ENCODE peak calls at places on chromosome 16, in five cellular contexts. N, O, V, P and I are unnamed samples.
A peak's percentile ranks its signal among the peaks of the same experiment; 100 is the strongest.

GRCh38 chr16:17544785-17545184 is 74.0 kb upstream of the XYLT1 start:
- DNase-seq in N (peak; percentile 47), O (peak; percentile 18), V (no peak), P (no peak), I (no peak)

GRCh38 chr16:832652-833336 is 32.3 kb upstream of the GNG13 start:
- DNase-seq in N (no peak), O (no peak), V (no peak), P (no peak), I (no peak)

GRCh38 chr16:9012848-9013507 is 49.3 kb upstream of the USP7 start:
- DNase-seq in N (peak; percentile 81), O (peak; percentile 70), V (no peak), P (no peak), I (no peak)

GRCh38 chr16:27646811-27647210 is 96.9 kb downstream of the KATNIP start:
- DNase-seq in N (no peak), O (no peak), V (no peak), P (no peak), I (no peak)

GRCh38 chr16:12171206-12171605 is 194.7 kb downstream of the SNX29 start:
- DNase-seq in N (no peak), O (no peak), V (no peak), P (no peak), I (no peak)

GRCh38 chr16:21263640-21264211 is 14.4 kb downstream of the CRYM start:
- DNase-seq in N (peak; percentile 24), O (no peak), V (no peak), P (no peak), I (no peak)

GRCh38 chr16:69812213-69813014 is 50.3 kb downstream of the WWP2 start:
- DNase-seq in N (no peak), O (no peak), V (no peak), P (no peak), I (no peak)

GRCh38 chr16:58025351-58026138 is at the start of gene MMP15:
- DNase-seq in N (peak; percentile 91), O (peak; percentile 66), V (peak; percentile 95), P (no peak), I (peak; percentile 36)

GRCh38 chr16:4558026-4558425 is 1.9 kb downstream of the C16orf96 start:
- DNase-seq in N (no peak), O (no peak), V (no peak), P (no peak), I (no peak)

DNA sequence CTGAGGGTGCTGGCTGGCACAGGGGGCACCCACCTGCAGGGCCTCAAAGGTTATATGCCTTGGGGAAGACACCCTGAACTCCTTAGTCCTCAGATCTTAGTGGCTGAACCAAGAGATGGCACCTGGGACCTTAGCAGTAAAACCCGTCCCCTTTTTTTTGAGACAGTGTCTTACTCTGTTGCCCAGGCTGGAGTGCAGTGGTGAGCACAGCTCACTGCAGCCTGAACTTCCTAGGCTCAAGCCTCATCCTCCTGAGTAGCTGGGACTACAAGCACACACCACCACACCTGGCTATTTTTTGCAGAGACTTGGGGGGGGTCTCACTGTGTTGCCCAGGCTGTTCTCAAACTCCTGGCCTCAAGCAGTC is 237.2 kb downstream of the MRTFB start:
- DNase-seq in N (no peak), O (no peak), V (no peak), P (no peak), I (no peak)
- H3K4me3 ChIP-seq in N (no peak overlapping the region), O (no peak overlapping the region), V (no peak overlapping the region), P (no peak overlapping the region), I (peak overlapping the region; percentile 45)

DNA sequence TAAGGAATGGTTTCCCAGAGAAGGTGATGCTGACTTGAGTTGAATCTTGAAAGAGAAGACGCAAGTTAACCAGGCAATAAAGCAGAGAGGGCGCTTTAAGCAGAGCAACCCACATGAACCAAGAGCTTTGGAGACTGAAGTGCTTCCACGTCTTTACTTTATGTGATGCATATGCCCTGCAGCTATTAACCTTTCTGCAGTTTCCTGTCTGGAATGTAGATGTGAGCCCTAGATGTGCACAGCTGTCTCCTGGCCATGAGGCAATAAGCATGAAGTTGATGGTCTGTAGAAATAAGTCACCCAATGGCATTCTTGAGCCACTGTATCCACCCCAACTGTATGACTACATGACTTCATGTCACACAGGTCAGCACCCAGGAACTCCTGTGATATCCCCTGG is 5.7 kb upstream of the CHST4 start:
- DNase-seq in N (no peak), O (no peak), V (no peak), P (no peak), I (no peak)
- H3K4me1 ChIP-seq in N (peaks cover 4% of the 10 kb centered on the region), O (no peaks in the 10 kb centered on the region), V (no peaks in the 10 kb centered on the region), P (no peaks in the 10 kb centered on the region), I (no peaks in the 10 kb centered on the region)

GRCh38 chr16:56709686-56710040 is 20.3 kb upstream of the NUP93 start:
- DNase-seq in N (no peak), O (no peak), V (no peak), P (no peak), I (no peak)
- TF ChIP-seq CTCF in N (no peak), O (no peak), V (no peak), P (no peak), I (no peak)

GRCh38 chr16:86364653-86365380 is 145.5 kb upstream of the FOXF1 start:
- DNase-seq in N (no peak), O (no peak), V (no peak), P (no peak), I (no peak)
- H3K4me3 ChIP-seq in N (no peak overlapping the region), O (no peak overlapping the region), V (no peak overlapping the region), P (no peak overlapping the region), I (no peak overlapping the region)

GRCh38 chr16:73107371-73107770 is 59.4 kb upstream of the ZFHX3 start:
- DNase-seq in N (no peak), O (no peak), V (no peak), P (no peak), I (no peak)

GRCh38 chr16:73096510-73096909 is 48.6 kb upstream of the ZFHX3 start:
- DNase-seq in N (no peak), O (no peak), V (no peak), P (no peak), I (no peak)

GRCh38 chr16:73095885-73096341 is 48.0 kb upstream of the ZFHX3 start:
- DNase-seq in N (no peak), O (peak; percentile 96), V (no peak), P (no peak), I (no peak)

GRCh38 chr16:73101568-73101967 is 53.6 kb upstream of the ZFHX3 start:
- DNase-seq in N (no peak), O (no peak), V (no peak), P (no peak), I (no peak)
- H3K4me1 ChIP-seq in N (no peaks in the 10 kb centered on the region), O (no peaks in the 10 kb centered on the region), V (no peaks in the 10 kb centered on the region), P (no peaks in the 10 kb centered on the region), I (peaks cover under 1% of the 10 kb centered on the region)

GRCh38 chr16:10122026-10122425 is 60.2 kb downstream of the GRIN2A start:
- DNase-seq in N (no peak), O (no peak), V (no peak), P (no peak), I (no peak)

GRCh38 chr16:10123141-10123540 is 59.1 kb downstream of the GRIN2A start:
- DNase-seq in N (no peak), O (no peak), V (no peak), P (no peak), I (no peak)

GRCh38 chr16:10120953-10121352 is 61.3 kb downstream of the GRIN2A start:
- DNase-seq in N (no peak), O (no peak), V (no peak), P (no peak), I (no peak)

GRCh38 chr16:10121496-10121895 is 60.7 kb downstream of the GRIN2A start:
- DNase-seq in N (no peak), O (no peak), V (no peak), P (no peak), I (no peak)

DNA sequence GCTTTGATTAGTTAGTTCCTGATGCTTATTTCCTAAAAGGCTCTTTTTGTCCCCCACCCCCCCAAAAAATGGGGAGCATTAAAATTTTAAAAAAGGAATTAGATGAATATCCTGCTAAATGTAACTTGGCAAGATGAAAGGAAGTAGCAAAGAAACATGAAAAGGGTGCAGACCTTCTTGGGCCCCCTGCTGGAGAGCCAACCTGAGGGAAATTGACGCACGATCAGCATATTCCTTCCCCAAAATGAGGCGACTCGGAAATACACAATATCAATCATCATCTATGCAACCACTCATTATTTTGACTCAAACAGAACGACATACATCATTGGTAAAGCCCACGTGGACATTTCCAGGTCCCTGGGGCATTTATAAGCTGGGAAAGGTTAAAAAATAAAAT is 59.7 kb downstream of the GRIN2A start:
- DNase-seq in N (peak; percentile 16), O (no peak), V (no peak), P (no peak), I (no peak)
- TF ChIP-seq CTCF in N (peak; percentile 49), O (peak; percentile 12), V (no peak), P (no peak), I (no peak)

GRCh38 chr16:85197611-85198566 is 85.6 kb upstream of the CIBAR2 start:
- DNase-seq in N (no peak), O (no peak), V (peak; percentile 55), P (no peak), I (no peak)

GRCh38 chr16:85201566-85201965 is 89.3 kb upstream of the CIBAR2 start:
- DNase-seq in N (peak; percentile 39), O (no peak), V (peak; percentile 25), P (no peak), I (no peak)

GRCh38 chr16:85199069-85199725 is 86.9 kb upstream of the CIBAR2 start:
- DNase-seq in N (no peak), O (no peak), V (peak; percentile 34), P (no peak), I (no peak)

GRCh38 chr16:85200471-85201278 is 88.4 kb upstream of the CIBAR2 start:
- DNase-seq in N (no peak), O (no peak), V (peak; percentile 16), P (no peak), I (no peak)

GRCh38 chr16:85199880-85200279 is 87.6 kb upstream of the CIBAR2 start:
- DNase-seq in N (no peak), O (no peak), V (peak; percentile 41), P (no peak), I (no peak)
- H3K4me3 ChIP-seq in N (no peak overlapping the region), O (no peak overlapping the region), V (no peak overlapping the region), P (no peak overlapping the region), I (no peak overlapping the region)